ENCODE peak calls at places on chromosome 10, in seven cellular contexts. Z, V, B, E, Q, N and F are unnamed samples.

GRCh38 chr10:74825033-74825370 is 1.4 kb upstream of the KAT6B start:
- DNase-seq in Z (peak; percentile 12), V (peak; percentile 56), B (peak; percentile 32), E (peak; percentile 54), Q (peak; percentile 46), N (no peak), F (no peak)

GRCh38 chr10:51607436-51607835 is 92.0 kb downstream of the CSTF2T start:
- DNase-seq in Z (no peak), V (no peak), B (no peak), E (no peak), Q (no peak), N (no peak), F (no peak)

GRCh38 chr10:1715821-1716220 is 21.5 kb downstream of the ADARB2 start:
- DNase-seq in Z (peak; percentile 18), V (no peak), B (no peak), E (peak; percentile 11), Q (no peak), N (no peak), F (no peak)

GRCh38 chr10:132868995-132869394 is 73.4 kb downstream of the CFAP46 start:
- DNase-seq in Z (no peak), V (peak; percentile 37), B (no peak), E (peak; percentile 4), Q (peak; percentile 3), N (peak; percentile 74), F (peak; percentile 21)

GRCh38 chr10:100968839-100969174 is 497 bp upstream of the SEMA4G start:
- DNase-seq in Z (no peak), V (no peak), B (no peak), E (no peak), Q (no peak), N (no peak), F (no peak)

GRCh38 chr10:123146892-123147634 is 873 bp upstream of the HMX2 start:
- DNase-seq in Z (no peak), V (no peak), B (no peak), E (no peak), Q (no peak), N (no peak), F (no peak)

GRCh38 chr10:13322615-13323148 is 22.8 kb upstream of the PHYH start:
- DNase-seq in Z (no peak), V (no peak), B (no peak), E (no peak), Q (no peak), N (peak; percentile 42), F (no peak)

GRCh38 chr10:62916157-62916603 is 100.0 kb upstream of the EGR2 start:
- DNase-seq in Z (no peak), V (no peak), B (no peak), E (no peak), Q (no peak), N (no peak), F (no peak)

GRCh38 chr10:121132278-121132672 is 281.1 kb downstream of the WDR11 start:
- DNase-seq in Z (no peak), V (no peak), B (no peak), E (no peak), Q (no peak), N (no peak), F (no peak)

GRCh38 chr10:132632851-132633684 is 95.5 kb downstream of the INPP5A start:
- DNase-seq in Z (no peak), V (no peak), B (no peak), E (no peak), Q (no peak), N (no peak), F (peak; percentile 58)

GRCh38 chr10:78578929-78579328 is 489.8 kb upstream of the ZMIZ1 start:
- DNase-seq in Z (no peak), V (no peak), B (no peak), E (no peak), Q (peak; percentile 8), N (no peak), F (no peak)

GRCh38 chr10:114489521-114490310 is 85.4 kb upstream of the AFAP1L2 start:
- DNase-seq in Z (no peak), V (no peak), B (no peak), E (no peak), Q (peak; percentile 34), N (no peak), F (no peak)

GRCh38 chr10:114483575-114483974 is 79.3 kb upstream of the AFAP1L2 start:
- DNase-seq in Z (no peak), V (no peak), B (no peak), E (no peak), Q (no peak), N (no peak), F (no peak)

GRCh38 chr10:114485695-114486400 is 81.5 kb upstream of the AFAP1L2 start:
- DNase-seq in Z (no peak), V (no peak), B (no peak), E (no peak), Q (peak; percentile 40), N (no peak), F (no peak)

GRCh38 chr10:114487815-114488536 is 83.7 kb upstream of the AFAP1L2 start:
- DNase-seq in Z (no peak), V (no peak), B (no peak), E (no peak), Q (no peak), N (no peak), F (no peak)

DNA sequence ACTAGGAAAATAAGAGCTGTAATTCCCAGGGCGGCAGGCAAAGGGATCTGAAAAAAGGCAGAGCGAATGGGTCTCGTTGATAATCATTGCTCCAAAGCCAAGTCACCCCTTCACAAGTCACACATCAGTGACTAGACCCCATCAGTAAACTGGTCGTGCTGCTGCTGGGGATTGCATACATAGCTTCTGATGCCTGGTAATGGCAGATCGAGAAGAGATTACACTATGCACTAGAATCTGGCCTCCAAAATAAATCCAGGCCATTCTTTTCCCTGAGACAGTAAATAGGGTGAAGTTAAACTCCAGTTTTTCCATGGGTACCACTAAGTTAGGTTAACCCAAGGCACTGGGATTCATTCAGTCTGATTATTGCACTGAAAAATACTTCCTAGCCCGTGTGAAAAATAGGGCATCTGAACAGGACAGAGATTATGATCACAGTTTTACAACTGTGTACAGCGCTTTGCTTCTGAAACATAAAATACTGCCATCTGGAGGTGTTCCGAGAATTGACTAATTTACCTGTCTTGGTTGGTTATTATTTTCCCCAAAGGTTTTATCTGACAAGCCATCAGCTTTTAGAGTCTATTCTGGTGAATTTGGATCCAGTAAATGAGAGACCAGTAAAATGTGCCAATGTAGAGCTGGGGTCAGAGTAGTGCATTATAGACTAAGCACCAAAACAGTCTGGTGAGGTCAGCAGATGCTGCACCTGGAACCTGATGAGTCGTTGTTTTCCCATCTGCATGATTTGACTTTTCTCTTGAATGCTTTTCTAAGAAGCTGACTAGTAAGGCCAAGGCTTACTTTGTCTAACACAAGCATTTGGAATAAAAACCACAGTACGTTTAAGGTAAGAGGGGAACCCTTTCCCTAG is 82.9 kb upstream of the AFAP1L2 start:
- DNase-seq in Z (no peak), V (no peak), B (no peak), E (no peak), Q (no peak), N (no peak), F (no peak)
- H3K36me3 ChIP-seq in Z (no peaks in the 10 kb centered on the region), V (no peaks in the 10 kb centered on the region), B (no peaks in the 10 kb centered on the region), E (peaks cover 6% of the 10 kb centered on the region), Q (no peaks in the 10 kb centered on the region), N (peaks cover 7% of the 10 kb centered on the region), F (peaks cover 39% of the 10 kb centered on the region)

GRCh38 chr10:110163841-110164240 is 43.6 kb upstream of the MXI1 start:
- DNase-seq in Z (no peak), V (no peak), B (no peak), E (no peak), Q (no peak), N (no peak), F (no peak)

GRCh38 chr10:110165239-110165638 is 42.2 kb upstream of the MXI1 start:
- DNase-seq in Z (no peak), V (no peak), B (no peak), E (no peak), Q (no peak), N (no peak), F (peak; percentile 24)

GRCh38 chr10:110163192-110163773 is 44.1 kb upstream of the MXI1 start:
- DNase-seq in Z (no peak), V (no peak), B (no peak), E (no peak), Q (no peak), N (no peak), F (no peak)

GRCh38 chr10:110165867-110166266 is 41.5 kb upstream of the MXI1 start:
- DNase-seq in Z (no peak), V (no peak), B (no peak), E (no peak), Q (no peak), N (no peak), F (peak; percentile 47)

GRCh38 chr10:110162749-110163148 is 44.7 kb upstream of the MXI1 start:
- DNase-seq in Z (no peak), V (no peak), B (no peak), E (peak; percentile 38), Q (no peak), N (no peak), F (no peak)
- TF ChIP-seq CTCF in Z (no peak), V (no peak), B (no peak), E (no peak), Q (no peak), N (no peak), F (no peak)

GRCh38 chr10:26738354-26738753 is 40.9 kb downstream of the PDSS1 start:
- DNase-seq in Z (no peak), V (no peak), B (no peak), E (no peak), Q (no peak), N (no peak), F (no peak)

GRCh38 chr10:26735435-26735834 is 37.9 kb downstream of the PDSS1 start:
- DNase-seq in Z (no peak), V (no peak), B (no peak), E (no peak), Q (no peak), N (no peak), F (no peak)

GRCh38 chr10:26737730-26738129 is 40.2 kb downstream of the PDSS1 start:
- DNase-seq in Z (no peak), V (no peak), B (no peak), E (no peak), Q (no peak), N (no peak), F (no peak)

GRCh38 chr10:26741368-26741767 is 43.9 kb downstream of the PDSS1 start:
- DNase-seq in Z (no peak), V (no peak), B (no peak), E (no peak), Q (no peak), N (no peak), F (no peak)

GRCh38 chr10:26739087-26739631 is 41.7 kb downstream of the PDSS1 start:
- DNase-seq in Z (no peak), V (no peak), B (no peak), E (no peak), Q (no peak), N (no peak), F (no peak)
- TF ChIP-seq POLR2A in Z (no peak), V (no peak), B (no peak), E (no peak), Q (no peak), N (no peak), F (no peak)

DNA sequence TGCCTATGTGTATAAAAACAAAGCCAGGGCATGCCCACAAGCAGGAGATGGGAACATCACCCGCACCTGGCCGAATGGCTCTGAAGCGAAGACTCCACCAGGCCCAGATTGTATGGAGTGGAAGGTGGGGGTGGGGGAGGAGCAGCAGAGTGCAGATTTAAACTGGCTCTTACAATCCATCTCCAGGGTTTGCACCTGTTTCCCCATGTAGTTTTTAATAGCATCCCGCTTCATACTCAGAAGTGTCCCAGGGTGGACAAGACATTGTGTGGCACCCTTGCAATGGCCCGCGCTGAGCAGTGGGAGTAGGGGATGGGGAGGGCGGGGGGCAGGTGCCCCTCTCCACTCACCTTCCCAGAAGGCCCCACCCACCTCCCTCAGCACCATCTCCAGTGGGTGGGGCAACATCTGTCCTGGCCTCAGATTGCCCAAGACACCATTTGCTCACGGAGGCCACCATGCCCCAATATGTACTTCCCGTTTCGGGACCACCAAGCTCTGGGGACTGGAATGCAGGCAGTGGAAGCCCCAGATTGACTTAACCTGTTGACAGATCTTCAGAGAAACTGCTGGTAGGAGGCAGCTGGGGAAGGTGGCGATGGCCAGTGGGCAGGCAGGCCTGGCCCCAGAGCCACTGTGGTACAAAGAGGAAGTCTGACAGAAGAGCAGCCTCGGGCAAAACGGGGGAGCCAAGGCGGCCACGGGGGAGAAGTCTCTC is 23.0 kb downstream of the VSIR start:
- DNase-seq in Z (no peak), V (no peak), B (no peak), E (no peak), Q (no peak), N (peak; percentile 63), F (no peak)
- H3K36me3 ChIP-seq in Z (no peaks in the 10 kb centered on the region), V (no peaks in the 10 kb centered on the region), B (no peaks in the 10 kb centered on the region), E (no peaks in the 10 kb centered on the region), Q (no peaks in the 10 kb centered on the region), N (peaks cover 9% of the 10 kb centered on the region), F (peaks cover 44% of the 10 kb centered on the region)